ENCODE peak calls at places on chromosomes 16 and 17, in eight cellular contexts. U is CD8-positive, alpha-beta memory T cell; R is pancreas; M is cardiac muscle cell; L is psoas muscle; N is neuronal stem cell; C is RWPE1; B is substantia nigra. T is an unnamed sample.

GRCh38 chr17:82023447-82024241 is 539 bp downstream of the LRRC45 start:
- DNase-seq in U (peak; percentile 14), R (peak; percentile 67), M (peak; percentile 57), L (no peak), N (no peak), C (no peak), B (no peak), T (peak; percentile 81)

GRCh38 chr16:22323998-22324786 is 27.0 kb downstream of the POLR3E start:
- DNase-seq in U (no peak), R (no peak), M (no peak), L (no peak), N (no peak), C (no peak), B (no peak), T (no peak)

GRCh38 chr17:37818689-37819088 is 73.8 kb upstream of the HNF1B start:
- DNase-seq in U (no peak), R (peak; percentile 58), M (no peak), L (no peak), N (no peak), C (peak; percentile 87), B (no peak), T (no peak)

GRCh38 chr17:61381537-61381936 is 18.1 kb upstream of the TBX2 start:
- DNase-seq in U (no peak), R (no peak), M (no peak), L (no peak), N (no peak), C (no peak), B (no peak), T (no peak)

GRCh38 chr16:4339909-4340308 is 11.2 kb downstream of the PAM16 start:
- DNase-seq in U (no peak), R (peak; percentile 60), M (peak; percentile 23), L (no peak), N (no peak), C (no peak), B (no peak), T (no peak)

GRCh38 chr16:55915116-55915827 is 40.1 kb upstream of the CES5A start:
- DNase-seq in U (no peak), R (no peak), M (no peak), L (no peak), N (no peak), C (no peak), B (no peak), T (no peak)

GRCh38 chr17:72063262-72063661 is 57.6 kb upstream of the SOX9 start:
- DNase-seq in U (no peak), R (no peak), M (no peak), L (no peak), N (no peak), C (no peak), B (no peak), T (no peak)

GRCh38 chr17:50290074-50290702 is 15.9 kb downstream of the TMEM92 start:
- DNase-seq in U (no peak), R (no peak), M (no peak), L (peak; percentile 79), N (no peak), C (peak; percentile 83), B (no peak), T (no peak)

GRCh38 chr17:73064084-73064938 is 28.2 kb downstream of the SLC39A11 start:
- DNase-seq in U (no peak), R (peak; percentile 47), M (no peak), L (peak; percentile 22), N (no peak), C (no peak), B (no peak), T (peak; percentile 65)

GRCh38 chr16:87552772-87553171 is 49.5 kb upstream of the JPH3 start:
- DNase-seq in U (no peak), R (no peak), M (peak; percentile 58), L (no peak), N (no peak), C (peak; percentile 77), B (no peak), T (no peak)

GRCh38 chr17:70995997-70996396 is 826.7 kb downstream of the KCNJ2 start:
- DNase-seq in U (no peak), R (no peak), M (no peak), L (no peak), N (no peak), C (no peak), B (no peak), T (no peak)

GRCh38 chr17:28524476-28525415 is 18.6 kb downstream of the FOXN1 start:
- DNase-seq in U (no peak), R (peak; percentile 72), M (peak; percentile 43), L (no peak), N (no peak), C (peak; percentile 70), B (no peak), T (no peak)

GRCh38 chr17:39923230-39923629 is 4.2 kb downstream of the ORMDL3 start:
- DNase-seq in U (no peak), R (no peak), M (no peak), L (no peak), N (no peak), C (no peak), B (no peak), T (no peak)

GRCh38 chr17:27315322-27315721 is 21.4 kb downstream of the WSB1 start:
- DNase-seq in U (no peak), R (peak; percentile 62), M (peak; percentile 84), L (peak; percentile 78), N (no peak), C (no peak), B (no peak), T (no peak)

GRCh38 chr16:30183961-30184429 is 593 bp downstream of the CORO1A start:
- DNase-seq in U (peak; percentile 91), R (peak; percentile 29), M (no peak), L (peak; percentile 23), N (no peak), C (no peak), B (no peak), T (peak; percentile 3)

DNA sequence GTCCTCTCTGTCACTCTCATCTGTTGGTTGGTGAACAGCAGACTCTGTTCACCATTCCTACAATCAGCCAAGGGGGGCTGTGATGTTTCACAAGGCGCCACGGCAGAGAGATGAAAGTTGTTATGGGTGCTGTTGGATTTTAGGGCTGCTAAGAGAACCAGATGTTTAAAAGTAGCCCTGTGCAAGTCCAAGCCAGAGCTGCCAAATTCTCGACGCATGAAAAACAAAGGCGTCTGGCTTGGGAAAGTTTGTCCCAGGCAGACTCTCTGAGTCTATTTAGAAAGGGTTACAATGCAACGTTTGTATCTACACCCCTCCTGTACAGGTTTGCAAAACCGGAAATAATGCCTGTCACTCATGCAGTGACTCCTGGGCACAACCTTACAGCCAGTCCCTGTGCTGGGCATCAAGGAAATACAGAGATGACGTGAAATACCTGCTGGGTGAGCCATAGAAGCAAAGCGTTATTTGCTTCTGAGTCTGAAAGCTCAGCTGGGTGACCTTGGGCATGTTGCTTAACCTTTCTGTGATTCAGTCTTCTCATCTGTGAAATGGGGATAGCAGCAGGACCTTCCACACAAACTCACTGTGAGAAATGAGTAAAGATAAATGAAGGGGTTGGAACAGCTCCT is 74.8 kb downstream of the XYLT1 start:
- DNase-seq in U (no peak), R (peak; percentile 55), M (no peak), L (no peak), N (no peak), C (no peak), B (no peak), T (no peak)
- H3K27ac ChIP-seq in U (no peak overlapping the region), R (peak overlapping the region; percentile 63), M (peak overlapping the region; percentile 87), L (no peak overlapping the region), N (no peak overlapping the region), C (no peak overlapping the region), B (no peak overlapping the region), T (no peak overlapping the region)

GRCh38 chr17:17414316-17414937 is 62.4 kb upstream of the MED9 start:
- DNase-seq in U (no peak), R (no peak), M (no peak), L (peak; percentile 61), N (no peak), C (no peak), B (no peak), T (peak; percentile 62)
- H3K27ac ChIP-seq in U (no peak overlapping the region), R (no peak overlapping the region), M (no peak overlapping the region), L (peak overlapping the region; percentile 55), N (no peak overlapping the region), C (peak overlapping the region; percentile 15), B (no peak overlapping the region), T (peak overlapping the region; percentile 49)

DNA sequence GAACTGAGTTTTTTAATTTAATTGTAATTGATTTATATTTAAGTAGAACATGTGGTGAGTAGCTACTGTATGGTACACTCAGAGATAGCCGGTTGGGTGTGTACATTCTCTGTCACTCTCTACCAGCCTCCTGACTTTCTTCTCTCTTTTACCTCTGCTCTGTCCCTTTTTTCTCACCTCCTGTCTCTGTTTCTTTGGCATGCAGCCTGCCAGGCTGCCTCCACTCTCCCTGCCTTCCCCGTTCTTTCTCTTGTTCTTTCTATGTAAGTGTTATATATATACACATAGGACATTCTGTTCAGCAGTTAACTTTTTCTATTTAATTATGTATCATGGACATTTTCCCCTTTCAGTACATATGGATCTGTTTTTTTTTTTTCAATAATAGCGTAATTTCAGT is 50.8 kb downstream of the MRTFB start:
- DNase-seq in U (no peak), R (no peak), M (no peak), L (no peak), N (no peak), C (no peak), B (no peak), T (no peak)
- H3K27ac ChIP-seq in U (no peak overlapping the region), R (no peak overlapping the region), M (no peak overlapping the region), L (no peak overlapping the region), N (no peak overlapping the region), C (no peak overlapping the region), B (no peak overlapping the region), T (no peak overlapping the region)

DNA sequence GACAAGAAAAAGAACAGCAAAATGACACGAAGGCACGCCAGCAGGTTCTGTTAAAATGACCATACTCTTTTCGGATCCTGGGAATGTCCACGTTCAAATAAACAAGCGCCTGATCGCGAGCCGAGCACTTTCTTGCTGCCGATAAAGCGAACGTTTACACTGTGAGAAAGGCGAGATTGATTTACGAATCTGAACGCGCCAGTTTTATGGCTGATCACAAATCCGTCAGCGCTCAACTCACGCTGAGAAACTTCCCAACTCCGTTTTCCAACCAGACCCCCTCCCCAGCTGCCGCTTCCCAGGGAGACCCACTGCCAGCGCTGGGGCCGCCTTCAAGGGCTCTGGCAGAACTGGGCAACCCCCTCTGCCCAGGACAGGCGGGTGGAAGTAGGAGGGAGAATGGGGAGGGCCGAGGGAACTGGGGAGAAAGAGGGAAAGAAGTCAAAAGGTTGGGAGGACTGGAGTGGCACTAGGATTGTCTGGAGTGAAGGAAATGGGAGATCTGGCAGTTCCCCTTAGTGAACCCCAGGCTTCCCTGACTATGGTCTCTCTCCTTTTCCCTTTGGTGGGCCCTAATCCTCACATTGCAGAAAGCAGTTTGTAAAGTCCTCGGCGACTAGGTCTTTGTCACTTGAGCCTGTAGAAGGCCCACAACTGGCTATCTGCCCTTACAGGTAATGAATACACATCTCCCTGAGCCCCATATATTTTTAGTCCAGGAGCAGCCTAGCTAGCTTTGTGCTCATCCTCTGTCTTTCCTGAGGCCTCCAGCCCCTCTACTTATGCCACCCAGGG is 6.9 kb downstream of the HOXB4 start:
- DNase-seq in U (no peak), R (no peak), M (no peak), L (no peak), N (no peak), C (no peak), B (no peak), T (no peak)
- H3K27ac ChIP-seq in U (no peak overlapping the region), R (no peak overlapping the region), M (no peak overlapping the region), L (peak overlapping the region; percentile 10), N (no peak overlapping the region), C (no peak overlapping the region), B (no peak overlapping the region), T (no peak overlapping the region)

T was measured in SJCRH30.